ENCODE peak calls at places on chromosomes 16 and 17, in five cellular contexts. One of them, this sample, is unnamed.

GRCh38 chr16:85901760-85902365 is 2.9 kb downstream of the IRF8 start:
- DNase-seq in ascending aorta: no peak
- DNase-seq in cardiac muscle cell: no peak
- DNase-seq in A549: no peak
- DNase-seq in stomach: no peak
- DNase-seq in this sample: no peak

GRCh38 chr16:2516391-2517240 is 2.9 kb downstream of the ATP6V0C start:
- DNase-seq in ascending aorta: no peak
- DNase-seq in cardiac muscle cell: no peak
- DNase-seq in A549: no peak
- DNase-seq in stomach: no peak
- DNase-seq in this sample: no peak

GRCh38 chr17:48592592-48592991 is 987 bp downstream of the HOXB5 start:
- DNase-seq in ascending aorta: no peak
- DNase-seq in cardiac muscle cell: no peak
- DNase-seq in A549: no peak
- DNase-seq in stomach: no peak
- DNase-seq in this sample: no peak

GRCh38 chr16:87303431-87303930 is 13.7 kb downstream of the C16orf95 start:
- DNase-seq in ascending aorta: no peak
- DNase-seq in cardiac muscle cell: no peak
- DNase-seq in A549: no peak
- DNase-seq in stomach: no peak
- DNase-seq in this sample: no peak

GRCh38 chr16:69741519-69741918 is 13.2 kb downstream of the NOB1 start:
- DNase-seq in ascending aorta: no peak
- DNase-seq in cardiac muscle cell: no peak
- DNase-seq in A549: no peak
- DNase-seq in stomach: no peak
- DNase-seq in this sample: no peak

GRCh38 chr16:54135361-54136275 is 151.0 kb downstream of the IRX3 start:
- DNase-seq in ascending aorta: no peak
- DNase-seq in cardiac muscle cell: no peak
- DNase-seq in A549: no peak
- DNase-seq in stomach: no peak
- DNase-seq in this sample: no peak

GRCh38 chr16:87487361-87487924 is 5.4 kb downstream of the ZCCHC14 start:
- DNase-seq in ascending aorta: no peak
- DNase-seq in cardiac muscle cell: peak; percentile 30
- DNase-seq in A549: no peak
- DNase-seq in stomach: peak; percentile 79
- DNase-seq in this sample: no peak

GRCh38 chr17:44354582-44355309 is 8.9 kb downstream of the FAM171A2 start:
- DNase-seq in ascending aorta: no peak
- DNase-seq in cardiac muscle cell: peak; percentile 79
- DNase-seq in A549: no peak
- DNase-seq in stomach: no peak
- DNase-seq in this sample: peak; percentile 56

GRCh38 chr16:64206877-64207276 is 915.0 kb downstream of the CDH11 start:
- DNase-seq in ascending aorta: no peak
- DNase-seq in cardiac muscle cell: no peak
- DNase-seq in A549: no peak
- DNase-seq in stomach: no peak
- DNase-seq in this sample: no peak

GRCh38 chr16:61993076-61993475 is 43.2 kb downstream of the CDH8 start:
- DNase-seq in ascending aorta: no peak
- DNase-seq in cardiac muscle cell: no peak
- DNase-seq in A549: no peak
- DNase-seq in stomach: no peak
- DNase-seq in this sample: no peak

GRCh38 chr17:81478119-81478518 is 34.5 kb downstream of the ACTG1 start:
- DNase-seq in ascending aorta: no peak
- DNase-seq in cardiac muscle cell: no peak
- DNase-seq in A549: no peak
- DNase-seq in stomach: no peak
- DNase-seq in this sample: no peak

GRCh38 chr17:82882715-82883446 is 43.1 kb upstream of the ZNF750 start:
- DNase-seq in ascending aorta: no peak
- DNase-seq in cardiac muscle cell: no peak
- DNase-seq in A549: no peak
- DNase-seq in stomach: peak; percentile 90
- DNase-seq in this sample: peak; percentile 81

GRCh38 chr16:81530296-81530721 is 85.7 kb downstream of the CMIP start:
- DNase-seq in ascending aorta: no peak
- DNase-seq in cardiac muscle cell: no peak
- DNase-seq in A549: no peak
- DNase-seq in stomach: no peak
- DNase-seq in this sample: no peak

GRCh38 chr16:49836218-49836617 is 19.7 kb downstream of the ZNF423 start:
- DNase-seq in ascending aorta: no peak
- DNase-seq in cardiac muscle cell: no peak
- DNase-seq in A549: no peak
- DNase-seq in stomach: no peak
- DNase-seq in this sample: no peak

GRCh38 chr16:8229011-8229520 is 361.2 kb downstream of the TMEM114 start:
- DNase-seq in ascending aorta: no peak
- DNase-seq in cardiac muscle cell: no peak
- DNase-seq in A549: no peak
- DNase-seq in stomach: no peak
- DNase-seq in this sample: no peak

GRCh38 chr16:85796599-85796998 is 2.7 kb downstream of the EMC8 start:
- DNase-seq in ascending aorta: no peak
- DNase-seq in cardiac muscle cell: no peak
- DNase-seq in A549: no peak
- DNase-seq in stomach: no peak
- DNase-seq in this sample: no peak

GRCh38 chr16:81810894-81811538 is 31.9 kb downstream of the PLCG2 start:
- DNase-seq in ascending aorta: no peak
- DNase-seq in cardiac muscle cell: no peak
- DNase-seq in A549: no peak
- DNase-seq in stomach: no peak
- DNase-seq in this sample: no peak

GRCh38 chr17:79989106-79989835 is 46.4 kb downstream of the TBC1D16 start:
- DNase-seq in ascending aorta: no peak
- DNase-seq in cardiac muscle cell: no peak
- DNase-seq in A549: no peak
- DNase-seq in stomach: no peak
- DNase-seq in this sample: no peak

GRCh38 chr16:84528317-84528716 is 23.9 kb upstream of the MEAK7 start:
- DNase-seq in ascending aorta: no peak
- DNase-seq in cardiac muscle cell: no peak
- DNase-seq in A549: no peak
- DNase-seq in stomach: no peak
- DNase-seq in this sample: no peak
- H3K27ac ChIP-seq in ascending aorta: no peak overlapping the region
- H3K27ac ChIP-seq in cardiac muscle cell: no peak overlapping the region
- H3K27ac ChIP-seq in A549: no peak overlapping the region
- H3K27ac ChIP-seq in stomach: no peak overlapping the region
- H3K27ac ChIP-seq in this sample: no peak overlapping the region

DNA sequence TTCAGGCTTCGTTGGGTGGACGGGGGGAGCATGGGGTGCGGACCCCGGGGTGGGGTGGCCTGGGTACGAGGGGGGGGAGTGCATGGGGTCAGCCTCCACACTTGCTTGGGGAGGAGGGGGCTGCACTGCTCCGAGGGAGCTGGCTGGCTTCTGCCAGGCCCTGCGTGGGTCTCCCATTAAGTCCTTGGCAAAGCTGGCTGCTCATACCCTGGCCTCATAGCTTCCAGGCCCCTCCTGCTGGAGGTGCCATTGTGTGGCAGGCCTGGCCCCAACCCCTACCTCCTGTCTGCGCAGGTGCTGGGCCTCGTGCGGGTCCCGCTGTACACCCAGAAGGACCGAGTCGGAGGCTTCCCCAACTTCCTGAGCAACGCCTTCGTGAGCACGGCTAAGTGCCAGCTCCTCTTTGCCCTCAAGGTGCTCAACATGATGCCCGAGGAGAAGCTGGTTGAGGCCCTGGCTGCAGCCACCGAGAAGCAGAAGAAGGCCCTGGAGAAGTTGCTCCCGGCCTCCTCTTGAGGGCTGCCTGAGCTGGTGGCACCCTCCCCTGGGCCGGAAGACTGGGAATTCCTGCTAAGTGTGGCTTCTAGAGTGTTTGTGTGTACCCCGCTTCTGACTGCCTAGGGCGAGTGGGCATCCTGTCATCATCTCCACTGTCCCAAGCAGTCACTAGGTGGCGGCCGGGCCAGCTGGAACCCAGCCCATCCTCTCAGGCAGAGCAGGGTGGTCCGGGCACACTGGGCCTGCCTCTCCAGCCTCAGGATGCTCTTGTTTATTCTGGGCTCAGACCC is 1.5 kb downstream of the NUDT16L1 start:
- DNase-seq in ascending aorta: peak; percentile 72
- DNase-seq in cardiac muscle cell: no peak
- DNase-seq in A549: no peak
- DNase-seq in stomach: no peak
- DNase-seq in this sample: no peak
- TF ChIP-seq CTCF in ascending aorta: peak; percentile 10
- TF ChIP-seq CTCF in cardiac muscle cell: no peak
- TF ChIP-seq CTCF in A549: no peak
- TF ChIP-seq CTCF in stomach: no peak
- TF ChIP-seq CTCF in this sample: no peak

GRCh38 chr17:7840441-7840840 is 6.4 kb downstream of the KDM6B start:
- DNase-seq in ascending aorta: no peak
- DNase-seq in cardiac muscle cell: no peak
- DNase-seq in A549: no peak
- DNase-seq in stomach: no peak
- DNase-seq in this sample: no peak

GRCh38 chr17:7839890-7840260 is 5.9 kb downstream of the KDM6B start:
- DNase-seq in ascending aorta: peak; percentile 42
- DNase-seq in cardiac muscle cell: peak; percentile 35
- DNase-seq in A549: peak; percentile 59
- DNase-seq in stomach: no peak
- DNase-seq in this sample: no peak

GRCh38 chr17:7841309-7841621 is 7.2 kb downstream of the KDM6B start:
- DNase-seq in ascending aorta: no peak
- DNase-seq in cardiac muscle cell: peak; percentile 52
- DNase-seq in A549: no peak
- DNase-seq in stomach: no peak
- DNase-seq in this sample: no peak

GRCh38 chr17:7841622-7842379 is 7.8 kb downstream of the KDM6B start:
- DNase-seq in ascending aorta: peak; percentile 97
- DNase-seq in cardiac muscle cell: peak; percentile 99
- DNase-seq in A549: peak; percentile 90
- DNase-seq in stomach: peak; percentile 91
- DNase-seq in this sample: peak; percentile 85

DNA sequence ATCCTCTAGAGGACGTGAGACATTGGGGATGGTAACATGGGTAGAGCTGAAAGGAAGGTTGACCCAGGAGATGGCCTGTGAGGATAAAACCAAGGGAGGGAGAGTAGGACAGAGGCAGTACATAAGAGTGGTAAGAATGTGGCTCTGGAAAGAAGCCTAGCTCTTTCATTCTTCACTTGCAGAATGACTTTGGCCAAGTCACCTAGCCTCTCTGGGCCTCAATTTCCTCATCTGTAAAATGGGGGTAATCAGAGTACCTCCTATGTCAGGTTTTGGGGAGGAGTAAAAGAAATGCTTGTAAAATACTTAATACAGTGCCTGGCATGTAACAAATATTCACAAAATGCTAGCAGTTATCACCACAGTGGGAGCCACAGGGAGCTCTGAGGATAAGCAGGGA is 6.9 kb downstream of the KDM6B start:
- DNase-seq in ascending aorta: no peak
- DNase-seq in cardiac muscle cell: no peak
- DNase-seq in A549: no peak
- DNase-seq in stomach: no peak
- DNase-seq in this sample: no peak
- H3K27ac ChIP-seq in ascending aorta: peak overlapping the region; percentile 97
- H3K27ac ChIP-seq in cardiac muscle cell: peak overlapping the region; percentile 94
- H3K27ac ChIP-seq in A549: peak overlapping the region; percentile 96
- H3K27ac ChIP-seq in stomach: peak overlapping the region; percentile 100
- H3K27ac ChIP-seq in this sample: peak overlapping the region; percentile 100

GRCh38 chr16:181668-182021 is 1.4 kb downstream of the HBQ1 start:
- DNase-seq in ascending aorta: no peak
- DNase-seq in cardiac muscle cell: no peak
- DNase-seq in A549: no peak
- DNase-seq in stomach: no peak
- DNase-seq in this sample: no peak
- TF ChIP-seq CTCF in ascending aorta: no peak
- TF ChIP-seq CTCF in cardiac muscle cell: no peak
- TF ChIP-seq CTCF in A549: no peak
- TF ChIP-seq CTCF in stomach: no peak
- TF ChIP-seq CTCF in this sample: no peak

DNA sequence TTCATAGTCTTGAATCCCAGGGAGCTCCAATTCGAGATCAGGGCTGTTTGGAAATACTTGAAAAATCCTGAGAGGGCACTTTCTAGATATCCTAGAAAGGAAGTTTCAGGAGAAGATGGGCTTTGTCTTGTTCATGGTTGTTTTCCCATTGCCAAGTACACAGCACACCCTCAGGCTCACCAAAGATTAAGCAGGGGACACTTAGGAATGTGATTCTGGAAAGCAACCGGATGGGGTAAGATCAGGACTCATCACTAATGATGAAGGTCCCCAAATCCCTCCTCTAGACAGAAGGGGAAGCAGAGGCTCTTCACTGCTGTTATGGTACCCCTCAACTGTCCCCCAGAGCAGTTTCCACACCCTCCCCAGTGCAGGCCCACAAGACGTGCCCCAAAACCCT is 40.7 kb downstream of the VAC14 start:
- DNase-seq in ascending aorta: no peak
- DNase-seq in cardiac muscle cell: no peak
- DNase-seq in A549: no peak
- DNase-seq in stomach: no peak
- DNase-seq in this sample: no peak
- H3K27ac ChIP-seq in ascending aorta: no peak overlapping the region
- H3K27ac ChIP-seq in cardiac muscle cell: no peak overlapping the region
- H3K27ac ChIP-seq in A549: peak overlapping the region; percentile 80
- H3K27ac ChIP-seq in stomach: peak overlapping the region; percentile 65
- H3K27ac ChIP-seq in this sample: no peak overlapping the region

DNA sequence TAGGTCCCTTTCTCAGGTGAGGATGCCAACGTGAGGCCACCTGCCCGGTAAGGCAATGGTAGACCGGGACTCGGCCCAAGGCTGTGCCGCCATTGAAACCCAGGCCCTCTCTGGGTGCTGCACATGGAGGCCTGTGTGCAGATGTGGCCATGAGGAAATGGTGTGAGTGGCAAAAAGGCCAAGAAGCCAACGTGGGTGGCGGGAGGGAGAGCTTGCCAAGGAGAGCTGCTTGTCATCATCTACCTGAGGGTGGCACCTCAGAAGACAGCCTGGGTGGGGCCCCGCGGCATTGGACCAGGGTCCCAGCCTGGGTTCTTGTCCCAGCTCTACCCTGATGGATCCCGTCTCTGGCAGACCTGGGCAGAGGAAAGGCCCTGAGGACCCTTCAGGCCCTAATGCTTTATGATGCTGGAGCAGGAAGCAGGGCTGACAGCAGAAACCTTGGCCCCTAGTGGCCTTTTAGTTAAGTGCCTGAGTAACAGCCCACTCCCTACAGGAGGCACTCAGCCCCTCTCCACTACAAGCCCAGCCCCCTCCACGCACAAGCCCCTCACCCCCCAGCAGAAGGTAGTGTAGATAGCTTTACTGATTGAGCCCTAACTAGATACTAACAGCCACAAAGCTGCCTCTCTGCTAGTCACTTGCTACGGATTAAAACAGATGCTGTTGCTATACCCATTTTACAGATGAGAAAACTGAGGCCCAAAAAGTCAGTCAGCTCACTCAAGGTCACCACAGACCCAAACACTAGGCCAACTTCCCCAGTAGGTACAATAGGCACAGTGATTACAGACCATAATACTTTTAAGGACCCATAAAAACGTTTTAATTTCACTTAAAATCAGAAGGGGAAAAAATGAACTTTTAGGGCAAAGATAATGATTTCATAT is 26.2 kb upstream of the KIFC3 start:
- DNase-seq in ascending aorta: no peak
- DNase-seq in cardiac muscle cell: no peak
- DNase-seq in A549: no peak
- DNase-seq in stomach: no peak
- DNase-seq in this sample: no peak
- TF ChIP-seq CTCF in ascending aorta: no peak
- TF ChIP-seq CTCF in cardiac muscle cell: no peak
- TF ChIP-seq CTCF in A549: no peak
- TF ChIP-seq CTCF in stomach: no peak
- TF ChIP-seq CTCF in this sample: no peak

This sample was measured in CD4-positive, alpha-beta T cell.